ENCODE peak calls at places on chromosomes 2 and 18, in four cellular contexts. One of them, this sample, is unnamed.

GRCh38 chr2:233414777-233415570 is 60.7 kb downstream of the DGKD start:
- DNase-seq in K562: no peak
- DNase-seq in HCT116: peak
- DNase-seq in H1: no peak
- DNase-seq in this sample: no peak

GRCh38 chr2:233413529-233414272 is 59.4 kb downstream of the DGKD start:
- DNase-seq in HCT116: peak
- DNase-seq in H1: no peak
- DNase-seq in K562: no peak
- DNase-seq in this sample: no peak

GRCh38 chr2:230774348-230774951 is 61.8 kb downstream of the CAB39 start:
- DNase-seq in H1: no peak
- DNase-seq in K562: peak
- DNase-seq in HCT116: no peak
- DNase-seq in this sample: no peak

GRCh38 chr2:101989740-101990460 is 1.9 kb upstream of the IL1R2 start:
- DNase-seq in H1: no peak
- DNase-seq in HCT116: no peak
- DNase-seq in K562: no peak
- DNase-seq in this sample: no peak

GRCh38 chr2:12763486-12763885 is 46.8 kb downstream of the TRIB2 start:
- DNase-seq in HCT116: no peak
- DNase-seq in K562: no peak
- DNase-seq in H1: no peak
- DNase-seq in this sample: no peak

GRCh38 chr2:102143450-102143985 is 972 bp downstream of the IL1R1 start:
- DNase-seq in H1: no peak
- DNase-seq in K562: peak
- DNase-seq in HCT116: no peak
- DNase-seq in this sample: no peak

GRCh38 chr2:213187833-213188532 is 36.6 kb upstream of the IKZF2 start:
- DNase-seq in H1: peak
- DNase-seq in HCT116: no peak
- DNase-seq in K562: no peak
- DNase-seq in this sample: peak

GRCh38 chr2:134836986-134837385 is 1.4 kb upstream of the ACMSD start:
- DNase-seq in HCT116: no peak
- DNase-seq in H1: no peak
- DNase-seq in K562: no peak
- DNase-seq in this sample: no peak

GRCh38 chr18:79712206-79712857 is 32.7 kb downstream of the CTDP1 start:
- DNase-seq in K562: no peak
- DNase-seq in HCT116: no peak
- DNase-seq in H1: no peak
- DNase-seq in this sample: peak

GRCh38 chr2:168375195-168375798 is 80.8 kb upstream of the CERS6 start:
- DNase-seq in K562: no peak
- DNase-seq in HCT116: no peak
- DNase-seq in H1: no peak
- DNase-seq in this sample: no peak

GRCh38 chr18:28837100-28837499 is 660.2 kb upstream of the CDH2 start:
- DNase-seq in K562: no peak
- DNase-seq in H1: no peak
- DNase-seq in HCT116: no peak
- DNase-seq in this sample: no peak

GRCh38 chr2:56183643-56184499 is at the start of gene CCDC85A:
- DNase-seq in HCT116: peak
- DNase-seq in H1: peak
- DNase-seq in K562: peak
- DNase-seq in this sample: peak

GRCh38 chr2:68684197-68684596 is 40.8 kb downstream of the PROKR1 start:
- DNase-seq in HCT116: no peak
- DNase-seq in H1: no peak
- DNase-seq in K562: no peak
- DNase-seq in this sample: no peak

GRCh38 chr2:37168217-37168981 is 11.6 kb upstream of the EIF2AK2 start:
- DNase-seq in K562: peak
- DNase-seq in HCT116: peak
- DNase-seq in H1: no peak
- DNase-seq in this sample: peak

GRCh38 chr18:23575309-23575651 is 11.0 kb downstream of the NPC1 start:
- DNase-seq in K562: no peak
- DNase-seq in HCT116: no peak
- DNase-seq in H1: no peak
- DNase-seq in this sample: no peak

GRCh38 chr18:8706981-8707940 is 1.9 kb downstream of the MTCL1 start:
- DNase-seq in K562: no peak
- DNase-seq in HCT116: no peak
- DNase-seq in H1: no peak
- DNase-seq in this sample: peak

GRCh38 chr18:32308493-32309120 is 118.8 kb downstream of the MEP1B start:
- DNase-seq in K562: no peak
- DNase-seq in HCT116: peak
- DNase-seq in H1: no peak
- DNase-seq in this sample: no peak

GRCh38 chr2:215401896-215402379 is 33.9 kb downstream of the FN1 start:
- DNase-seq in HCT116: no peak
- DNase-seq in H1: no peak
- DNase-seq in K562: no peak
- DNase-seq in this sample: no peak

GRCh38 chr18:22005191-22005824 is 164.1 kb upstream of the GATA6 start:
- DNase-seq in HCT116: no peak
- DNase-seq in H1: no peak
- DNase-seq in K562: no peak
- DNase-seq in this sample: no peak

GRCh38 chr2:157032019-157032418 is 225.5 kb upstream of the GALNT5 start:
- DNase-seq in HCT116: peak
- DNase-seq in H1: no peak
- DNase-seq in K562: no peak
- DNase-seq in this sample: no peak

GRCh38 chr2:6973895-6974545 is 56.8 kb downstream of the RNF144A start:
- DNase-seq in HCT116: peak
- DNase-seq in K562: no peak
- DNase-seq in H1: no peak
- DNase-seq in this sample: no peak

GRCh38 chr18:24811963-24812681 is 351.7 kb downstream of the HRH4 start:
- DNase-seq in HCT116: no peak
- DNase-seq in K562: no peak
- DNase-seq in H1: no peak
- DNase-seq in this sample: no peak

GRCh38 chr2:29223851-29224692 is 108.9 kb downstream of the CLIP4 start:
- DNase-seq in K562: no peak
- DNase-seq in HCT116: no peak
- DNase-seq in H1: no peak
- DNase-seq in this sample: peak

GRCh38 chr2:23707096-23707495 is 219.8 kb downstream of the ATAD2B start:
- DNase-seq in HCT116: no peak
- DNase-seq in H1: no peak
- DNase-seq in K562: peak
- DNase-seq in this sample: no peak

GRCh38 chr18:23479829-23480505 is 23.3 kb upstream of the RMC1 start:
- DNase-seq in K562: no peak
- DNase-seq in HCT116: no peak
- DNase-seq in H1: no peak
- DNase-seq in this sample: no peak

GRCh38 chr18:21081425-21081824 is 30.2 kb downstream of the ROCK1 start:
- DNase-seq in K562: no peak
- DNase-seq in H1: no peak
- DNase-seq in HCT116: no peak
- DNase-seq in this sample: no peak

GRCh38 chr2:60992985-60993392 is 24.5 kb upstream of the PEX13 start:
- DNase-seq in K562: no peak
- DNase-seq in HCT116: no peak
- DNase-seq in H1: no peak
- DNase-seq in this sample: no peak

GRCh38 chr2:69456154-69456553 is 18.9 kb upstream of the NFU1 start:
- DNase-seq in HCT116: no peak
- DNase-seq in K562: no peak
- DNase-seq in H1: no peak
- DNase-seq in this sample: no peak

GRCh38 chr18:31197676-31198075 is 35.0 kb upstream of the DSC1 start:
- DNase-seq in K562: no peak
- DNase-seq in HCT116: peak
- DNase-seq in H1: no peak
- DNase-seq in this sample: no peak

GRCh38 chr2:207215300-207215699 is 49.6 kb upstream of the KLF7 start:
- DNase-seq in H1: no peak
- DNase-seq in HCT116: no peak
- DNase-seq in K562: no peak
- DNase-seq in this sample: no peak

GRCh38 chr2:37389984-37390765 is 45.7 kb downstream of the QPCT start:
- DNase-seq in K562: peak
- DNase-seq in H1: peak
- DNase-seq in HCT116: peak
- DNase-seq in this sample: no peak

GRCh38 chr18:31546476-31546875 is 45.2 kb upstream of the TTR start:
- DNase-seq in H1: no peak
- DNase-seq in K562: no peak
- DNase-seq in HCT116: no peak
- DNase-seq in this sample: no peak

GRCh38 chr18:61949946-61950345 is 57.1 kb upstream of the RNF152 start:
- DNase-seq in HCT116: no peak
- DNase-seq in K562: no peak
- DNase-seq in H1: no peak
- DNase-seq in this sample: no peak

GRCh38 chr18:46656326-46657114 is 500 bp downstream of the LOXHD1 start:
- DNase-seq in K562: no peak
- DNase-seq in H1: no peak
- DNase-seq in HCT116: no peak
- DNase-seq in this sample: no peak

GRCh38 chr2:151361674-151362380 is 4.4 kb downstream of the TNFAIP6 start:
- DNase-seq in HCT116: no peak
- DNase-seq in H1: no peak
- DNase-seq in K562: no peak
- DNase-seq in this sample: no peak

GRCh38 chr18:57433492-57434176 is 1.5 kb upstream of the ONECUT2 start:
- DNase-seq in K562: no peak
- DNase-seq in H1: no peak
- DNase-seq in HCT116: no peak
- DNase-seq in this sample: peak
- TF ChIP-seq JUND in K562: no peak
- TF ChIP-seq JUND in H1: no peak
- TF ChIP-seq JUND in HCT116: no peak
- TF ChIP-seq JUND in this sample: no peak

DNA sequence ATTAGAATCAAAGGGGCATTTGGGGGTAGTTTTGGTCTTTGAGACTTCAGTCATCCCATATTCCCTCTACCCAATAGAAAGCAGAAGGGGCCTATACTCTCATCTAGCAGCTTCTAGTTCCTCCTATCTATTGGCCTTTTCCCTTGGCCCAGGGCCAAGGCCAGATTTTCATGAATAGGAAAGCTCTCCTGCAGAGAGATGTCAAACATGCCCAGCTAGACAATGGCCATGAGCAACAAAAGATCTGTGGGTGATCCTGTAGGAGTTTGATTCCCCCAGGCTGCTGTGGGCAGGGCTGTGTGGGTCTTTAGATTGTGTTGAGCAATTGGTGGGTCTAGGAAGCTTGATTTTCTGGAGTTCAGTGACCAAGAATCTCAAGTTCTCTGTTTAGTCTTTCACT is 2.9 kb upstream of the ADCYAP1 start:
- DNase-seq in K562: no peak
- DNase-seq in HCT116: no peak
- DNase-seq in H1: no peak
- DNase-seq in this sample: no peak
- TF ChIP-seq JUND in K562: no peak
- TF ChIP-seq JUND in HCT116: no peak
- TF ChIP-seq JUND in H1: no peak
- TF ChIP-seq JUND in this sample: no peak

DNA sequence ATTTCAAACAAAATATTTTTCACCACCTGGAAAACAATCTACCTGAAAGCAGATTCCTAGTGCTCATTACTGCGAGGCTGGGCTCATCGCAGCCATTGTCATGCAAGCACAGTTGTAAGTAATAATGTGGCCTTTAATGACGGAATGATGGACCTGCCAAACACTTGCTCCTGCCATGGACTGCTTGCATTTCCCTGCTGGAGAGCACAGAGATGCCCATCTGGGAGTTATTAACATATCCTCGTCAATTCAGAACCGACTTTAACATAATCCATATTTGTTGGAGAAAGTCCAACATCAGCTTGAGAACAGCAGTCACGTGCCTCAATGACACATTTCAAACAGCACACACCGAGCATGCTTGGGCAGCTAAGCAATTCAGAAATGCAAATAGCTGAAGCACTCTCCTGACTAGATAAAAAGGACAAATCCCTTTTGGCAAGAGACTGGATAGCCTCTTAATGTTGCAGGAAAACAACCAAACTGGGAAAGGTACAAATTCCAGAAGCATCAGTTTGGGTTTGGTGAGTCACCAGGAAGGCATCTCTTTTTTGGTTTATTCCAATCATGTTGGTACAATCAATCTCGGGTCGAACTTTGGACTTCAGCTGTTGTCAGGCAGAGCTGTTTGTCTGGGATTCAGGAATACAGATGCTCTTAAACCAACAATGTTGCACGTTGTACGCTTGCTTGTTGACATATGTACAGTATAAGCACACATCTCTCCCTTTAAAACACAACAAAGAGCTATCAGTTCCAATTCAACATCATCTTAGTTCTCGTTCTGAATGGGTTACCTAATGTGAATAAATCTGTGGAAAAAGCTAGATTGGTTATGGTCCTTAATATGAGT is 395.9 kb downstream of the LNPK start:
- DNase-seq in HCT116: no peak
- DNase-seq in K562: no peak
- DNase-seq in H1: no peak
- DNase-seq in this sample: no peak
- TF ChIP-seq JUND in HCT116: no peak
- TF ChIP-seq JUND in K562: no peak
- TF ChIP-seq JUND in H1: no peak
- TF ChIP-seq JUND in this sample: peak

DNA sequence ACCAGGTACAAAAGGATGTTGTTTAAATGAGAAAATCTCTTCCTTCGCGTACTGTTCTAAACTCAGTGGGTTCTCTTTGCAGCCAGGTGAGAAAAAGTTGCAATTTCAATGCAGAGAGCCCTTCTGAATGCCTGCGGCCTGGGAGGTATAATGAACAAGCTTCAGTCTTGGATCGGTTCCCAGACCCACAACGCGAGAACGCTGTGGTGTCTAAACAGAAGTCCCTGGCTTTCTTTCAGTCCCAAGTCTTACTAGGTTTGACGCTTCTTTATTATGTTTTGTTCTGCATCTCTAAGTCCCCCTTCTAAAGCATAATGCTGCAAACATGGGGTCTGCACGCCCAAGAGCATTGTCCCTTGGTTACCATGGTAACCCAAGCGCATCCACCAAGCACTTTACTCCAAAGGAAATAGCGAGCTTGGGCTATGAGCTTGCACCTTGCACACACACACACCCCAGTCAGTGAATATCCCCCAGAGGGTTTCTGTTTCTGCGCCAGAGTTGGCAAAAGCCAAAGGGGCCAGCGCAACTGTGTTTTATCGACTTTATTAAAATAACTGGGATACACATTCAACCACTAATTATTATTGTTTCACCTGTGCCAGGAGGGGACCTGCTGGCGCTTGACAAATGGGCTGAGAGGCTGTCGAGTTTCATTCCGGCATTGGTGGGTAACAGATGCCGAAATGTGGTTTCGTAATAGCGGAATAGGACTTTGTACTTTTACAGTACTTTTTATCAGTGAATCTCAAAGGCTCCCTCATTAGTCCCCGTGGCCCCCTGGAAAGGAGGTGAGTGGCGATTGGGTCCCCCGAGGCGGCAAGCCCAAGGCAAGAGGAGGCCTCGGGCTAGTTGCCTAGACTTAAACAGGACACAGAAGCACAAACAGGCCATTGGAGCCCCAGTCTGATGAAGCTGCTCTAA is 193.6 kb downstream of the INO80D start:
- DNase-seq in K562: no peak
- DNase-seq in HCT116: no peak
- DNase-seq in H1: no peak
- DNase-seq in this sample: no peak
- TF ChIP-seq JUND in K562: no peak
- TF ChIP-seq JUND in HCT116: no peak
- TF ChIP-seq JUND in H1: no peak
- TF ChIP-seq JUND in this sample: no peak